ENCODE peak calls at places on chromosomes 7 and 10, in four cellular contexts. One of them, this sample, is unnamed.

GRCh38 chr7:116726713-116727431 is 54.9 kb downstream of the MET start:
- DNase-seq in DMS153: no peak
- DNase-seq in ELF-1: no peak
- DNase-seq in psoas muscle: no peak
- DNase-seq in this sample: no peak

GRCh38 chr7:100914879-100915442 is 19.3 kb upstream of the ACHE start:
- DNase-seq in DMS153: no peak
- DNase-seq in ELF-1: no peak
- DNase-seq in psoas muscle: no peak
- DNase-seq in this sample: no peak

GRCh38 chr7:38438938-38439337 is 165.5 kb upstream of the TARP start:
- DNase-seq in DMS153: no peak
- DNase-seq in ELF-1: no peak
- DNase-seq in psoas muscle: no peak
- DNase-seq in this sample: no peak

GRCh38 chr10:35546824-35547225 is 58.3 kb upstream of the GJD4 start:
- DNase-seq in DMS153: no peak
- DNase-seq in ELF-1: peak; percentile 78
- DNase-seq in psoas muscle: no peak
- DNase-seq in this sample: no peak

GRCh38 chr7:29167721-29168120 is 21.4 kb upstream of the CPVL start:
- DNase-seq in DMS153: no peak
- DNase-seq in ELF-1: no peak
- DNase-seq in psoas muscle: no peak
- DNase-seq in this sample: no peak

GRCh38 chr7:40608321-40609075 is 473.7 kb downstream of the SUGCT start:
- DNase-seq in DMS153: no peak
- DNase-seq in ELF-1: no peak
- DNase-seq in psoas muscle: no peak
- DNase-seq in this sample: no peak

GRCh38 chr10:10699427-10699826 is 318.2 kb upstream of the CELF2 start:
- DNase-seq in DMS153: no peak
- DNase-seq in ELF-1: no peak
- DNase-seq in psoas muscle: no peak
- DNase-seq in this sample: no peak

GRCh38 chr10:89393898-89394297 is 1.5 kb downstream of the IFIT1 start:
- DNase-seq in DMS153: peak; percentile 34
- DNase-seq in ELF-1: no peak
- DNase-seq in psoas muscle: no peak
- DNase-seq in this sample: no peak

GRCh38 chr7:26944486-26944885 is 80.1 kb upstream of the SKAP2 start:
- DNase-seq in DMS153: no peak
- DNase-seq in ELF-1: no peak
- DNase-seq in psoas muscle: no peak
- DNase-seq in this sample: no peak

GRCh38 chr10:92691042-92691590 is 1.4 kb downstream of the HHEX start:
- DNase-seq in DMS153: no peak
- DNase-seq in ELF-1: peak; percentile 49
- DNase-seq in psoas muscle: no peak
- DNase-seq in this sample: no peak

GRCh38 chr10:15072358-15072757 is 16.2 kb downstream of the ACBD7 start:
- DNase-seq in DMS153: no peak
- DNase-seq in ELF-1: peak; percentile 11
- DNase-seq in psoas muscle: no peak
- DNase-seq in this sample: no peak

GRCh38 chr10:77165445-77166316 is 471.9 kb downstream of the KCNMA1 start:
- DNase-seq in DMS153: peak; percentile 76
- DNase-seq in ELF-1: peak; percentile 71
- DNase-seq in psoas muscle: no peak
- DNase-seq in this sample: peak; percentile 7

GRCh38 chr10:17203416-17203815 is 1.9 kb upstream of the TRDMT1 start:
- DNase-seq in DMS153: no peak
- DNase-seq in ELF-1: no peak
- DNase-seq in psoas muscle: no peak
- DNase-seq in this sample: no peak

GRCh38 chr7:36460811-36461429 is 71.3 kb downstream of the ANLN start:
- DNase-seq in DMS153: no peak
- DNase-seq in ELF-1: no peak
- DNase-seq in psoas muscle: no peak
- DNase-seq in this sample: no peak

GRCh38 chr10:131033166-131034085 is 278.1 kb downstream of the TCERG1L start:
- DNase-seq in DMS153: no peak
- DNase-seq in ELF-1: no peak
- DNase-seq in psoas muscle: no peak
- DNase-seq in this sample: no peak

GRCh38 chr10:120735773-120736371 is 115.3 kb upstream of the WDR11 start:
- DNase-seq in DMS153: no peak
- DNase-seq in ELF-1: no peak
- DNase-seq in psoas muscle: no peak
- DNase-seq in this sample: peak; percentile 27

GRCh38 chr10:132691711-132692153 is 94.2 kb downstream of the NKX6-2 start:
- DNase-seq in DMS153: no peak
- DNase-seq in ELF-1: no peak
- DNase-seq in psoas muscle: peak; percentile 6
- DNase-seq in this sample: no peak

GRCh38 chr7:116167177-116167576 is 43.2 kb upstream of the TES start:
- DNase-seq in DMS153: no peak
- DNase-seq in ELF-1: no peak
- DNase-seq in psoas muscle: no peak
- DNase-seq in this sample: no peak

GRCh38 chr10:42969147-42969546 is 107.7 kb upstream of the RET start:
- DNase-seq in DMS153: no peak
- DNase-seq in ELF-1: no peak
- DNase-seq in psoas muscle: no peak
- DNase-seq in this sample: no peak

GRCh38 chr7:134823400-134823799 is 44.0 kb downstream of the CALD1 start:
- DNase-seq in DMS153: no peak
- DNase-seq in ELF-1: no peak
- DNase-seq in psoas muscle: no peak
- DNase-seq in this sample: no peak

GRCh38 chr7:3197567-3198212 is 103.4 kb upstream of the SDK1 start:
- DNase-seq in DMS153: no peak
- DNase-seq in ELF-1: no peak
- DNase-seq in psoas muscle: no peak
- DNase-seq in this sample: no peak

GRCh38 chr7:2716488-2716887 is 28.5 kb downstream of the AMZ1 start:
- DNase-seq in DMS153: no peak
- DNase-seq in ELF-1: no peak
- DNase-seq in psoas muscle: no peak
- DNase-seq in this sample: no peak

GRCh38 chr10:80289451-80290287 is at the start of gene MAT1A:
- DNase-seq in DMS153: peak; percentile 65
- DNase-seq in ELF-1: no peak
- DNase-seq in psoas muscle: no peak
- DNase-seq in this sample: no peak

GRCh38 chr10:88491314-88491713 is 91.8 kb downstream of the RNLS start:
- DNase-seq in DMS153: no peak
- DNase-seq in ELF-1: no peak
- DNase-seq in psoas muscle: no peak
- DNase-seq in this sample: no peak

GRCh38 chr10:21527634-21528451 is 2.4 kb upstream of the SKIDA1 start:
- DNase-seq in DMS153: no peak
- DNase-seq in ELF-1: peak; percentile 29
- DNase-seq in psoas muscle: no peak
- DNase-seq in this sample: no peak

GRCh38 chr10:119350529-119351001 is 143.2 kb downstream of the GRK5 start:
- DNase-seq in DMS153: no peak
- DNase-seq in ELF-1: no peak
- DNase-seq in psoas muscle: no peak
- DNase-seq in this sample: no peak

GRCh38 chr7:3206101-3206500 is 95.0 kb upstream of the SDK1 start:
- DNase-seq in DMS153: no peak
- DNase-seq in ELF-1: no peak
- DNase-seq in psoas muscle: no peak
- DNase-seq in this sample: no peak

GRCh38 chr7:77525231-77525630 is 11.9 kb upstream of the PTPN12 start:
- DNase-seq in DMS153: no peak
- DNase-seq in ELF-1: no peak
- DNase-seq in psoas muscle: no peak
- DNase-seq in this sample: no peak

GRCh38 chr10:94116848-94117247 is 123.1 kb downstream of the PLCE1 start:
- DNase-seq in DMS153: no peak
- DNase-seq in ELF-1: no peak
- DNase-seq in psoas muscle: no peak
- DNase-seq in this sample: no peak

GRCh38 chr7:156764016-156764669 is 123.6 kb downstream of the RNF32 start:
- DNase-seq in DMS153: peak; percentile 50
- DNase-seq in ELF-1: peak; percentile 32
- DNase-seq in psoas muscle: peak; percentile 34
- DNase-seq in this sample: peak; percentile 63

This sample was measured in NCI-H1417 treated with DMSO at 0.1 percent for 48 hours.